ENCODE peak calls at places on chromosomes 5 and 9, in six cellular contexts. W, N, D, E, J and U are unnamed samples.

GRCh38 chr9:27088981-27089380 is 20.0 kb upstream of the TEK start:
- DNase-seq in E (peak), W (no peak), D (no peak), N (peak), J (peak), U (no peak)

GRCh38 chr9:89408628-89409101 is 89.2 kb downstream of the SEMA4D start:
- DNase-seq in J (no peak), D (no peak), E (no peak), W (no peak), N (no peak), U (no peak)

GRCh38 chr9:131264231-131264630 is 12.1 kb downstream of the FAM78A start:
- DNase-seq in D (no peak), E (no peak), J (no peak), W (no peak), N (no peak), U (no peak)

GRCh38 chr9:83509372-83509771 is 28.8 kb downstream of the FRMD3 start:
- DNase-seq in W (no peak), N (no peak), D (no peak), E (peak), J (peak), U (no peak)

GRCh38 chr5:122485226-122485625 is 173.2 kb downstream of the SNCAIP start:
- DNase-seq in N (no peak), W (no peak), E (no peak), D (no peak), J (no peak), U (no peak)

GRCh38 chr9:108780949-108781734 is 74.6 kb downstream of the ACTL7B start:
- DNase-seq in D (peak), E (no peak), J (no peak), N (no peak), W (no peak), U (no peak)

GRCh38 chr5:94745786-94746730 is 127.6 kb downstream of the SLF1 start:
- DNase-seq in J (peak), D (no peak), N (peak), W (no peak), E (no peak), U (no peak)

GRCh38 chr5:138745268-138745667 is 8.0 kb upstream of the CTNNA1 start:
- DNase-seq in W (no peak), E (no peak), N (no peak), J (no peak), D (no peak), U (no peak)

GRCh38 chr9:113166039-113166438 is 15.2 kb downstream of the SLC31A2 start:
- DNase-seq in D (no peak), E (no peak), W (no peak), J (no peak), N (no peak), U (no peak)

GRCh38 chr5:72283358-72283757 is 36.7 kb downstream of the MRPS27 start:
- DNase-seq in J (peak), E (no peak), W (peak), D (no peak), N (no peak), U (no peak)

GRCh38 chr5:83375049-83375710 is 96.4 kb upstream of the VCAN start:
- DNase-seq in E (no peak), W (no peak), J (peak), N (peak), D (no peak), U (no peak)

GRCh38 chr5:111563041-111563822 is 50.9 kb upstream of the STARD4 start:
- DNase-seq in W (no peak), E (peak), J (peak), D (no peak), N (peak), U (no peak)

GRCh38 chr5:95850391-95850894 is 27.9 kb upstream of the GLRX start:
- DNase-seq in N (no peak), D (no peak), E (no peak), J (no peak), W (peak), U (no peak)

GRCh38 chr9:124849801-124850200 is 3.5 kb upstream of the WDR38 start:
- DNase-seq in E (peak), W (no peak), D (no peak), N (peak), J (peak), U (no peak)

GRCh38 chr9:93205896-93206575 is 22.1 kb downstream of the WNK2 start:
- DNase-seq in E (no peak), J (no peak), D (peak), N (no peak), W (no peak), U (no peak)

GRCh38 chr5:133751846-133752245 is 139.5 kb upstream of the FSTL4 start:
- DNase-seq in N (no peak), D (no peak), E (no peak), J (no peak), W (no peak), U (no peak)

GRCh38 chr5:111580956-111581355 is 68.6 kb upstream of the STARD4 start:
- DNase-seq in E (no peak), N (no peak), W (no peak), D (no peak), J (no peak), U (no peak)

GRCh38 chr5:81750308-81751008 is 439 bp downstream of the SSBP2 start:
- DNase-seq in D (peak), W (no peak), J (no peak), N (no peak), E (no peak), U (peak)

GRCh38 chr5:16863380-16864007 is 72.6 kb downstream of the MYO10 start:
- DNase-seq in D (no peak), J (no peak), E (no peak), W (no peak), N (no peak), U (no peak)

GRCh38 chr9:23319092-23319491 is 506.9 kb downstream of the ELAVL2 start:
- DNase-seq in D (no peak), W (no peak), J (no peak), E (no peak), N (no peak), U (no peak)

GRCh38 chr9:23321049-23321448 is 505.0 kb downstream of the ELAVL2 start:
- DNase-seq in N (no peak), J (no peak), D (no peak), E (no peak), W (no peak), U (no peak)

GRCh38 chr9:23326597-23326996 is 499.4 kb downstream of the ELAVL2 start:
- DNase-seq in N (no peak), W (no peak), J (no peak), E (no peak), D (no peak), U (no peak)

GRCh38 chr9:23324511-23324910 is 501.5 kb downstream of the ELAVL2 start:
- DNase-seq in J (no peak), E (no peak), W (no peak), D (no peak), N (no peak), U (no peak)

GRCh38 chr9:23322392-23322791 is 503.6 kb downstream of the ELAVL2 start:
- DNase-seq in N (peak), J (peak), W (no peak), D (no peak), E (no peak), U (no peak)
- TF ChIP-seq CTCF in N (peak), J (peak), W (no peak), D (no peak), E (no peak), U (peak)

GRCh38 chr5:7805379-7805778 is 45.6 kb downstream of the CFAP90 start:
- DNase-seq in J (no peak), N (peak), W (no peak), D (no peak), E (no peak), U (no peak)
- TF ChIP-seq CTCF in J (peak), N (peak), W (no peak), D (no peak), E (peak), U (no peak)

DNA sequence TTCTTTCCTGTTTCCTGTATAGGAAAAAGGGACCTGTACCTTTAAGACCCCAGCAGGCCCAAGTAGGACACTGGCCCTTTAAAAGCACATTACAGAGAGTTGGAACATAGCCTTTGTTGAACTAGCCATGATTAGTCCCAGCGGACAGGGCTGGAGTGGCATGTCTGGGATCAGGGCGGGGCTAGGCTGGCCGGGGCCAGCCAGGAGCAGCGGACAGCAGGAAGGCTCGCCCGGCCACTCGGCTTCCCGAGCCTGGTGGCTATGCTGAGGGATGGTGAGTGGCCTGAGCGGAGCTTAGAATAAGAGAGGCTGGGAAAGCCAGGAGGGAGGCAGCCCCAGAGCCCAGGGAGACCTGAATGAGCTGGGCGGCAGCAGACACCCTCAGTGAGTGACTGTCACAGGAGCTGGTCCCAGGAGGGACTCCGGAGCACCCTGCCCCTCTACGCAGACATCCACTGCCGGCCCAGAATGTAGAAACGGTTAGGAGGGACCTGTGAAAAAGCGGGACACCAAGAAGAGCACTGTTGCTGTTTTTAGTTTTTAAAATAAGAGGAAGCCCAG is 92.1 kb downstream of the DAB2IP start:
- DNase-seq in N (peak), J (peak), E (peak), D (peak), W (peak), U (no peak)
- TF ChIP-seq CTCF in N (peak), J (peak), E (no peak), D (peak), W (peak), U (no peak)

GRCh38 chr9:98807070-98807810 is at the start of gene GALNT12:
- DNase-seq in J (no peak), E (no peak), W (peak), N (no peak), D (peak), U (no peak)

GRCh38 chr9:98808411-98808815 is 943 bp downstream of the GALNT12 start:
- DNase-seq in E (no peak), W (peak), J (no peak), D (peak), N (no peak), U (no peak)

GRCh38 chr9:98807811-98808195 is 333 bp downstream of the GALNT12 start:
- DNase-seq in N (no peak), E (no peak), W (no peak), J (no peak), D (peak), U (no peak)

GRCh38 chr9:98805506-98806272 is 1.8 kb upstream of the GALNT12 start:
- DNase-seq in N (peak), E (peak), D (no peak), W (no peak), J (peak), U (no peak)

GRCh38 chr9:98806394-98807069 is 938 bp upstream of the GALNT12 start:
- DNase-seq in J (peak), D (no peak), E (no peak), W (no peak), N (peak), U (no peak)
- TF ChIP-seq CTCF in J (peak), D (no peak), E (peak), W (no peak), N (peak), U (no peak)

GRCh38 chr5:88683506-88684135 is 199.4 kb downstream of the MEF2C start:
- DNase-seq in D (no peak), J (no peak), E (no peak), N (no peak), W (no peak), U (no peak)
- TF ChIP-seq CTCF in D (no peak), J (peak), E (peak), N (no peak), W (no peak), U (no peak)

GRCh38 chr5:124633209-124633608 is 113.2 kb downstream of the ZNF608 start:
- DNase-seq in J (no peak), W (no peak), E (no peak), D (no peak), N (no peak), U (no peak)

GRCh38 chr5:124630767-124631704 is 115.4 kb downstream of the ZNF608 start:
- DNase-seq in J (no peak), W (no peak), N (peak), D (no peak), E (no peak), U (no peak)

GRCh38 chr5:124634820-124635323 is 111.6 kb downstream of the ZNF608 start:
- DNase-seq in N (peak), D (no peak), W (no peak), J (peak), E (no peak), U (no peak)

GRCh38 chr5:124634228-124634819 is 112.1 kb downstream of the ZNF608 start:
- DNase-seq in J (no peak), E (no peak), D (no peak), N (peak), W (no peak), U (no peak)

DNA sequence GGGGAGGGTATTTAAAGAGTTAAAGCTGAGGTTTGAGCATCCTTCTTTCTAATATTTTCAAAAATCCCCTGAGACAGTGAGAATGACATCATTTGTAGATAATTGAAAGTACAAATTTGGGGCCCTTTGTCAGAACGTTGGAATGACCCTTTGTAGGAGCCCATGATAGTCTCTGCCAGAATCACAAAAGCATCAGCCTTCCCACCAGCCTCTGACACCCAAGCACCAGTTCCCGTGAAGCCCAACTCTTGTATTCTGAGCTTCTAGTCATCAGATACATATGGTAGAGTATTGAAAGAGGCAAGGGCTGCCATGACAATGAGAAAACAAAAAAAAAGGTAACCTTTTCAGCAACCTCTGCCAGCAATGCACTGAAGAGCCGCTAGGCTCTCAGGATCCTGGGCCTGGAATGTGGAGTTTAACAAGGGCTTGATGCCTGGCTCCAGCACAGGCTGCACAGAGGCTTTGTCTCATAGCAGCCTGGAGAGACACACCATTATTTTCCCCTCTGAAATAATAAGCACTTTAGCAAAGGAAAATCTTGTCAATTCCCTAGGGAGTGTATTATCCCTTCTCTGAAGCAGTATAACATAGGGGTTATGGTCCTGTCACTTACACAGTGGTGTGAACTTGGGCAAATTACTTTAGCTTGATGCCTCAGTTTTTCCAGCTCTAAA is 114.4 kb downstream of the ZNF608 start:
- DNase-seq in E (no peak), D (no peak), W (no peak), J (no peak), N (no peak), U (no peak)
- TF ChIP-seq CTCF in E (no peak), D (no peak), W (no peak), J (no peak), N (no peak), U (no peak)

GRCh38 chr9:86639899-86640379 is 285.7 kb upstream of the TUT7 start:
- DNase-seq in N (no peak), J (no peak), E (no peak), W (peak), D (no peak), U (no peak)
- TF ChIP-seq CTCF in N (no peak), J (peak), E (peak), W (no peak), D (no peak), U (no peak)